ENCODE peak calls at places on chromosomes 4 and X, in five cellular contexts. One of them, this sample, is unnamed.

GRCh38 chr4:77538144-77538543 is 67.5 kb upstream of the CXCL13 start:
- DNase-seq in neuronal stem cell: no peak
- DNase-seq in CD8-positive, alpha-beta memory T cell: no peak
- DNase-seq in suprapubic skin: no peak
- DNase-seq in upper lobe of right lung: no peak
- DNase-seq in this sample: no peak

GRCh38 chr4:52935317-52935716 is 73.2 kb downstream of the RASL11B start:
- DNase-seq in neuronal stem cell: no peak
- DNase-seq in CD8-positive, alpha-beta memory T cell: no peak
- DNase-seq in suprapubic skin: no peak
- DNase-seq in upper lobe of right lung: no peak
- DNase-seq in this sample: no peak

GRCh38 chrX:139691493-139691842 is 16.5 kb downstream of the MCF2 start:
- DNase-seq in neuronal stem cell: no peak
- DNase-seq in CD8-positive, alpha-beta memory T cell: no peak
- DNase-seq in suprapubic skin: no peak
- DNase-seq in upper lobe of right lung: no peak
- DNase-seq in this sample: no peak

GRCh38 chr4:6008766-6009385 is 9.4 kb downstream of the C4orf50 start:
- DNase-seq in neuronal stem cell: no peak
- DNase-seq in CD8-positive, alpha-beta memory T cell: no peak
- DNase-seq in suprapubic skin: no peak
- DNase-seq in upper lobe of right lung: peak; percentile 52
- DNase-seq in this sample: no peak

GRCh38 chr4:1209821-1210220 is 37.4 kb upstream of the SPON2 start:
- DNase-seq in neuronal stem cell: peak; percentile 18
- DNase-seq in CD8-positive, alpha-beta memory T cell: no peak
- DNase-seq in suprapubic skin: peak; percentile 85
- DNase-seq in upper lobe of right lung: peak; percentile 74
- DNase-seq in this sample: peak; percentile 62

GRCh38 chrX:49844622-49845021 is 15.5 kb downstream of the PAGE4 start:
- DNase-seq in neuronal stem cell: no peak
- DNase-seq in CD8-positive, alpha-beta memory T cell: no peak
- DNase-seq in suprapubic skin: no peak
- DNase-seq in upper lobe of right lung: no peak
- DNase-seq in this sample: no peak

GRCh38 chr4:164012396-164013027 is 518.0 kb downstream of the TMA16 start:
- DNase-seq in neuronal stem cell: peak; percentile 56
- DNase-seq in CD8-positive, alpha-beta memory T cell: no peak
- DNase-seq in suprapubic skin: no peak
- DNase-seq in upper lobe of right lung: no peak
- DNase-seq in this sample: no peak

GRCh38 chr4:142900622-142901021 is 54.5 kb upstream of the INPP4B start:
- DNase-seq in neuronal stem cell: no peak
- DNase-seq in CD8-positive, alpha-beta memory T cell: no peak
- DNase-seq in suprapubic skin: no peak
- DNase-seq in upper lobe of right lung: no peak
- DNase-seq in this sample: no peak

GRCh38 chrX:80181079-80181478 is 166.5 kb downstream of the TBX22 start:
- DNase-seq in neuronal stem cell: no peak
- DNase-seq in CD8-positive, alpha-beta memory T cell: no peak
- DNase-seq in suprapubic skin: no peak
- DNase-seq in upper lobe of right lung: no peak
- DNase-seq in this sample: no peak

GRCh38 chrX:150680974-150681373 is 12.2 kb upstream of the MTMR1 start:
- DNase-seq in neuronal stem cell: no peak
- DNase-seq in CD8-positive, alpha-beta memory T cell: no peak
- DNase-seq in suprapubic skin: no peak
- DNase-seq in upper lobe of right lung: no peak
- DNase-seq in this sample: no peak

GRCh38 chr4:2087170-2087569 is 28.0 kb downstream of the NAT8L start:
- DNase-seq in neuronal stem cell: no peak
- DNase-seq in CD8-positive, alpha-beta memory T cell: no peak
- DNase-seq in suprapubic skin: no peak
- DNase-seq in upper lobe of right lung: no peak
- DNase-seq in this sample: no peak

GRCh38 chrX:131845201-131845600 is 177.9 kb upstream of the STK26 start:
- DNase-seq in neuronal stem cell: no peak
- DNase-seq in CD8-positive, alpha-beta memory T cell: no peak
- DNase-seq in suprapubic skin: no peak
- DNase-seq in upper lobe of right lung: no peak
- DNase-seq in this sample: no peak

GRCh38 chrX:11472879-11473278 is 179.7 kb downstream of the AMELX start:
- DNase-seq in neuronal stem cell: no peak
- DNase-seq in CD8-positive, alpha-beta memory T cell: no peak
- DNase-seq in suprapubic skin: no peak
- DNase-seq in upper lobe of right lung: no peak
- DNase-seq in this sample: no peak

GRCh38 chr4:185874516-185875230 is 62.7 kb upstream of the SORBS2 start:
- DNase-seq in neuronal stem cell: no peak
- DNase-seq in CD8-positive, alpha-beta memory T cell: no peak
- DNase-seq in suprapubic skin: no peak
- DNase-seq in upper lobe of right lung: no peak
- DNase-seq in this sample: no peak

GRCh38 chr4:89496851-89497250 is 189.3 kb upstream of the GPRIN3 start:
- DNase-seq in neuronal stem cell: no peak
- DNase-seq in CD8-positive, alpha-beta memory T cell: no peak
- DNase-seq in suprapubic skin: no peak
- DNase-seq in upper lobe of right lung: no peak
- DNase-seq in this sample: no peak

GRCh38 chr4:138579146-138579545 is 337.0 kb upstream of the SLC7A11 start:
- DNase-seq in neuronal stem cell: no peak
- DNase-seq in CD8-positive, alpha-beta memory T cell: no peak
- DNase-seq in suprapubic skin: no peak
- DNase-seq in upper lobe of right lung: no peak
- DNase-seq in this sample: no peak

GRCh38 chr4:138572007-138572406 is 329.9 kb upstream of the SLC7A11 start:
- DNase-seq in neuronal stem cell: no peak
- DNase-seq in CD8-positive, alpha-beta memory T cell: no peak
- DNase-seq in suprapubic skin: no peak
- DNase-seq in upper lobe of right lung: no peak
- DNase-seq in this sample: no peak

GRCh38 chr4:138573246-138573645 is 331.1 kb upstream of the SLC7A11 start:
- DNase-seq in neuronal stem cell: no peak
- DNase-seq in CD8-positive, alpha-beta memory T cell: no peak
- DNase-seq in suprapubic skin: no peak
- DNase-seq in upper lobe of right lung: no peak
- DNase-seq in this sample: no peak

GRCh38 chr4:138576684-138577083 is 334.5 kb upstream of the SLC7A11 start:
- DNase-seq in neuronal stem cell: no peak
- DNase-seq in CD8-positive, alpha-beta memory T cell: no peak
- DNase-seq in suprapubic skin: no peak
- DNase-seq in upper lobe of right lung: no peak
- DNase-seq in this sample: no peak

DNA sequence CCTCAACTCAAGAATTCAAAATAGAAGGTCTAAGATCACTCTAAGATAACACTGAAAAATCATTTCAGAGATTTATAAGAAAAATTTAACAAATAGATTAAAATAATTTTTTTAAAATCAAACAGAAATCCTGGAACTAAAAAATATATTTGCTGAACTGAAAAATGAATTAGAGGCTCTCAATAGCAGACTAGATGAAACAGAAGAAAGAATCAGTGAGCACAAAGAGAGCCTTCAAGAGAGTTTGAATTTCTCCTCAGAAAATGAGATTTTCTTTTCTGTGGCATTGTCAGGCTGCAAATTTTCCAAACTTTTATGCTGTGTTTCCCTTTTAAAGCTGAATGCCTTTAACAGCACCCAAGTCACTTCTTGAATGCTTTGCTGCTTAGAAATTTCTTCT is 335.0 kb upstream of the SLC7A11 start:
- DNase-seq in neuronal stem cell: no peak
- DNase-seq in CD8-positive, alpha-beta memory T cell: no peak
- DNase-seq in suprapubic skin: no peak
- DNase-seq in upper lobe of right lung: no peak
- DNase-seq in this sample: no peak
- H3K9me3 ChIP-seq in neuronal stem cell: peaks cover 4% of the 10 kb centered on the region
- H3K9me3 ChIP-seq in CD8-positive, alpha-beta memory T cell: no peaks in the 10 kb centered on the region
- H3K9me3 ChIP-seq in suprapubic skin: peaks cover 17% of the 10 kb centered on the region
- H3K9me3 ChIP-seq in upper lobe of right lung: peaks cover 9% of the 10 kb centered on the region
- H3K9me3 ChIP-seq in this sample: peaks cover 30% of the 10 kb centered on the region

DNA sequence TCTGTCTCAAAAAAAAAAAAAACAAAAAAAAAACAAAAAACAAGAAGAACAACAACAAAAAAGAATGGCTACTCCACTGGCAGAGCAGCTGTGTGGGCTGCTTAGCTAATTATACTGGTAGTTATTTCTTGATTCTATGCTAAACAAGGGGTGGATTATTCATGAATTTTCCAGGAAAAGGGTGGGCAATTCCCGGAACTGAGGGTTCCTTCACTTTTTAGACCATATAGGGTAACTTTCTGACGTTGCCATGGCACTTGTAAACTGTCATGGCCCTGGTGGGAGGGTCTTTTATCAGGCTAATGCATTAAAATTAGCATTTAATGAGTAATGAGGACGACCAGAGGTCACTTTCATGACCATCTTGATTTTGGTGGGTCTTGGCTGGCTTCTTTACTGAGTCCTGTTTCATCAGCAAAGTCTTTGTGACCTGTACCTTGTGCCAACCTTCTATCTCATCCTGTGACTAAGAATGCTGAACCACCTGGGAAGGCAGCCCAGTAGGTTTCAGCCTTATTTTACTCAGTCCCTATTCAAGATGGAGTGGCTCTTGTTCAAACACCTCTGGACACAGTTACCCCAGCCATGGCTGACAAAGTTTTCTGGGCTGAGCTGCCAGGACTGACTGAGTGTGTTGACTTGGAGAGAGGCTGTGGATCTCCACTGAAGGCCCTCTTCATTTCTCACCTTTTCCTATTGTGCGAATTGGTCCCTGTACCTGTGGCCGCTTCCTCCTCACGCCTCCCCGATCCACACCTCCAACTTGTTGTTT is 1.3 kb upstream of the OCIAD2 start:
- DNase-seq in neuronal stem cell: no peak
- DNase-seq in CD8-positive, alpha-beta memory T cell: no peak
- DNase-seq in suprapubic skin: no peak
- DNase-seq in upper lobe of right lung: no peak
- DNase-seq in this sample: no peak
- H3K4me3 ChIP-seq in neuronal stem cell: no peak overlapping the region
- H3K4me3 ChIP-seq in CD8-positive, alpha-beta memory T cell: no peak overlapping the region
- H3K4me3 ChIP-seq in suprapubic skin: no peak overlapping the region
- H3K4me3 ChIP-seq in upper lobe of right lung: no peak overlapping the region
- H3K4me3 ChIP-seq in this sample: no peak overlapping the region

GRCh38 chr4:30767147-30767546 is 47.0 kb downstream of the PCDH7 start:
- DNase-seq in neuronal stem cell: no peak
- DNase-seq in CD8-positive, alpha-beta memory T cell: no peak
- DNase-seq in suprapubic skin: no peak
- DNase-seq in upper lobe of right lung: no peak
- DNase-seq in this sample: no peak
- H3K27ac ChIP-seq in neuronal stem cell: no peak overlapping the region
- H3K27ac ChIP-seq in CD8-positive, alpha-beta memory T cell: no peak overlapping the region
- H3K27ac ChIP-seq in suprapubic skin: no peak overlapping the region
- H3K27ac ChIP-seq in upper lobe of right lung: no peak overlapping the region
- H3K27ac ChIP-seq in this sample: no peak overlapping the region

GRCh38 chr4:11622961-11623725 is 194.4 kb upstream of the HS3ST1 start:
- DNase-seq in neuronal stem cell: no peak
- DNase-seq in CD8-positive, alpha-beta memory T cell: no peak
- DNase-seq in suprapubic skin: no peak
- DNase-seq in upper lobe of right lung: no peak
- DNase-seq in this sample: no peak

GRCh38 chr4:11615601-11616000 is 186.9 kb upstream of the HS3ST1 start:
- DNase-seq in neuronal stem cell: no peak
- DNase-seq in CD8-positive, alpha-beta memory T cell: no peak
- DNase-seq in suprapubic skin: no peak
- DNase-seq in upper lobe of right lung: no peak
- DNase-seq in this sample: no peak

GRCh38 chr4:11614426-11614825 is 185.7 kb upstream of the HS3ST1 start:
- DNase-seq in neuronal stem cell: no peak
- DNase-seq in CD8-positive, alpha-beta memory T cell: no peak
- DNase-seq in suprapubic skin: no peak
- DNase-seq in upper lobe of right lung: no peak
- DNase-seq in this sample: no peak

GRCh38 chr4:11616856-11617255 is 188.2 kb upstream of the HS3ST1 start:
- DNase-seq in neuronal stem cell: no peak
- DNase-seq in CD8-positive, alpha-beta memory T cell: no peak
- DNase-seq in suprapubic skin: no peak
- DNase-seq in upper lobe of right lung: no peak
- DNase-seq in this sample: no peak

GRCh38 chr4:11618666-11619282 is 190.1 kb upstream of the HS3ST1 start:
- DNase-seq in neuronal stem cell: no peak
- DNase-seq in CD8-positive, alpha-beta memory T cell: no peak
- DNase-seq in suprapubic skin: no peak
- DNase-seq in upper lobe of right lung: no peak
- DNase-seq in this sample: no peak
- H3K9me3 ChIP-seq in neuronal stem cell: no peaks in the 10 kb centered on the region
- H3K9me3 ChIP-seq in CD8-positive, alpha-beta memory T cell: no peaks in the 10 kb centered on the region
- H3K9me3 ChIP-seq in suprapubic skin: no peaks in the 10 kb centered on the region
- H3K9me3 ChIP-seq in upper lobe of right lung: no peaks in the 10 kb centered on the region
- H3K9me3 ChIP-seq in this sample: no peaks in the 10 kb centered on the region

DNA sequence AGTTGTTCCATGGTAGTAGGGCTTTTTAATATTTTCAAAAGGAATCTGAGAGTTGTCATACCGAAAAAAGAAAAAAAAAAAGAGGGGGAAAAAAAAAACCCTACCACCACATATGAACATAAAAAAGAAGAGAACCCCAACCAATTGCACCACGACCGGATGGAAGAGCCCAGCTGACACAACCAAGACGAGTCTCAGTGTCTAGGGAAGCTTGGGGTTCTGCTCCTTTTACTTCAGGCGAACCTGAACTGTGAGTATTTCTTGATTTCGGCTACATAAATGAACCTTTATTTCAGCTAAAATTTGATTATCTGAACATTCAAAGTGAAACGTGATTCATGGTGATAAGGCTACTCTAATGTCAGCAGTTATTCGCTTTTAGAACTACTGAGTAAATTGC is at the start of gene GPR34:
- DNase-seq in neuronal stem cell: no peak
- DNase-seq in CD8-positive, alpha-beta memory T cell: no peak
- DNase-seq in suprapubic skin: no peak
- DNase-seq in upper lobe of right lung: no peak
- DNase-seq in this sample: no peak
- H3K4me3 ChIP-seq in neuronal stem cell: no peak within 1 kb of the TSS
- H3K4me3 ChIP-seq in CD8-positive, alpha-beta memory T cell: no peak within 1 kb of the TSS
- H3K4me3 ChIP-seq in suprapubic skin: peak within 1 kb of the TSS; percentile 3
- H3K4me3 ChIP-seq in upper lobe of right lung: peak within 1 kb of the TSS; percentile 28
- H3K4me3 ChIP-seq in this sample: peak within 1 kb of the TSS; percentile 27

This sample was measured in lower lobe of right lung.